ENCODE peak calls at places on chromosomes 6 and 20, in eight cellular contexts. I, K, T, F, R, N, D and X are unnamed samples.

GRCh38 chr6:132961122-132961521 is 146.8 kb downstream of the RPS12 start:
- DNase-seq in I (peak; percentile 64), K (no peak), T (peak; percentile 54), F (peak; percentile 43), R (no peak), N (no peak), D (no peak), X (no peak)

GRCh38 chr6:38146021-38146657 is 326.6 kb downstream of the ZFAND3 start:
- DNase-seq in I (no peak), K (no peak), T (no peak), F (no peak), R (no peak), N (no peak), D (no peak), X (no peak)

GRCh38 chr6:167140589-167141474 is 16.9 kb downstream of the GPR31 start:
- DNase-seq in I (no peak), K (no peak), T (no peak), F (no peak), R (no peak), N (no peak), D (no peak), X (no peak)

GRCh38 chr6:100633096-100633766 is 168.5 kb upstream of the SIM1 start:
- DNase-seq in I (peak; percentile 89), K (no peak), T (peak; percentile 73), F (peak; percentile 88), R (no peak), N (no peak), D (no peak), X (no peak)

GRCh38 chr6:13660273-13660672 is 45.1 kb downstream of the NOL7 start:
- DNase-seq in I (no peak), K (no peak), T (no peak), F (no peak), R (no peak), N (no peak), D (no peak), X (no peak)

GRCh38 chr20:37270586-37271420 is 9.2 kb upstream of the GHRH start:
- DNase-seq in I (peak; percentile 18), K (peak; percentile 89), T (no peak), F (no peak), R (no peak), N (no peak), D (no peak), X (no peak)

GRCh38 chr6:113623124-113623523 is 234.0 kb upstream of the MARCKS start:
- DNase-seq in I (no peak), K (no peak), T (no peak), F (peak; percentile 68), R (no peak), N (no peak), D (no peak), X (no peak)

GRCh38 chr20:61977387-61977786 is 88.3 kb downstream of the TAF4 start:
- DNase-seq in I (no peak), K (no peak), T (no peak), F (no peak), R (no peak), N (no peak), D (no peak), X (no peak)

GRCh38 chr6:98547634-98548033 is 286.7 kb upstream of the POU3F2 start:
- DNase-seq in I (no peak), K (no peak), T (no peak), F (no peak), R (no peak), N (no peak), D (no peak), X (no peak)

GRCh38 chr6:74137910-74138309 is 441.9 kb downstream of the CD109 start:
- DNase-seq in I (peak; percentile 87), K (no peak), T (no peak), F (peak; percentile 60), R (no peak), N (no peak), D (no peak), X (no peak)

GRCh38 chr20:41367956-41368355 is 1.3 kb upstream of the EMILIN3 start:
- DNase-seq in I (no peak), K (no peak), T (no peak), F (no peak), R (no peak), N (no peak), D (no peak), X (no peak)